ENCODE peak calls at places on chromosomes 4 and X, in ten cellular contexts. P is astrocyte, I is HepG2, V is RWPE2, Z is upper lobe of left lung, U is psoas muscle, H is adipocyte, M is left lung, X is A549, E is tibial nerve. B is an unnamed sample.

GRCh38 chrX:17537652-17538301 is 162.8 kb downstream of the NHS start:
- DNase-seq in E (no peak), I (no peak), M (no peak), H (no peak), U (no peak), P (no peak), Z (no peak), V (no peak), X (no peak), B (no peak)

GRCh38 chrX:152915541-152916241 is 17.8 kb downstream of the ZNF185 start:
- DNase-seq in P (peak), Z (no peak), H (peak), E (no peak), M (no peak), V (no peak), I (peak), X (peak), U (no peak), B (no peak)

GRCh38 chrX:20523626-20524312 is 257.1 kb upstream of the RPS6KA3 start:
- DNase-seq in E (no peak), V (no peak), M (no peak), H (no peak), P (no peak), Z (no peak), U (no peak), I (no peak), X (no peak), B (no peak)

GRCh38 chr4:76486588-76487276 is 51.7 kb downstream of the SHROOM3 start:
- DNase-seq in M (no peak), Z (no peak), P (no peak), E (no peak), X (no peak), U (no peak), V (no peak), I (no peak), H (no peak), B (no peak)

GRCh38 chrX:1597345-1598020 is 6.1 kb downstream of the AKAP17A start:
- DNase-seq in V (peak), M (peak), E (no peak), U (no peak), Z (no peak), X (no peak), H (no peak), I (no peak), P (no peak), B (no peak)

GRCh38 chr4:5205981-5206380 is 154.7 kb downstream of the STK32B start:
- DNase-seq in U (no peak), H (no peak), V (no peak), P (no peak), I (no peak), E (no peak), X (no peak), Z (no peak), M (no peak), B (no peak)

GRCh38 chr4:184822356-184822755 is 3.4 kb downstream of the ACSL1 start:
- DNase-seq in V (no peak), E (no peak), M (no peak), I (no peak), Z (no peak), P (no peak), X (no peak), H (no peak), U (no peak), B (no peak)

GRCh38 chrX:131262738-131263679 is 26.1 kb downstream of the IGSF1 start:
- DNase-seq in Z (no peak), M (no peak), X (peak), H (no peak), V (no peak), U (no peak), I (peak), E (no peak), P (no peak), B (no peak)

GRCh38 chrX:65581661-65582339 is 47.2 kb upstream of the LAS1L start:
- DNase-seq in E (peak), V (no peak), U (no peak), I (peak), Z (peak), M (no peak), H (peak), P (peak), X (peak), B (no peak)

GRCh38 chr4:153206534-153206933 is 2.3 kb downstream of the TRIM2 start:
- DNase-seq in M (no peak), P (no peak), V (no peak), I (no peak), Z (no peak), X (no peak), U (no peak), E (no peak), H (no peak), B (no peak)

GRCh38 chrX:10979956-10980355 is 131.2 kb upstream of the HCCS start:
- DNase-seq in M (no peak), H (no peak), Z (no peak), E (no peak), X (no peak), P (peak), V (no peak), I (no peak), U (no peak), B (no peak)

GRCh38 chr4:3871181-3871852 is 105.1 kb downstream of the ADRA2C start:
- DNase-seq in H (no peak), I (no peak), P (no peak), M (peak), X (no peak), Z (peak), U (peak), V (peak), E (no peak), B (peak)

GRCh38 chr4:130043796-130044195 is 947.8 kb downstream of the C4orf33 start:
- DNase-seq in E (no peak), Z (no peak), V (no peak), P (no peak), I (no peak), U (no peak), X (peak), M (no peak), H (peak), B (no peak)

GRCh38 chr4:6338175-6338950 is 68.7 kb downstream of the WFS1 start:
- DNase-seq in Z (no peak), E (no peak), I (no peak), P (no peak), M (no peak), V (no peak), U (no peak), H (no peak), X (no peak), B (no peak)

GRCh38 chrX:136126892-136127406 is 20.4 kb upstream of the FHL1 start:
- DNase-seq in U (no peak), X (no peak), I (no peak), Z (no peak), P (peak), M (no peak), E (no peak), V (no peak), H (no peak), B (no peak)
- H3K4me3 ChIP-seq in U (peak), X (no peak), I (no peak), Z (no peak), P (no peak), M (no peak), E (no peak), V (no peak), H (no peak), B (no peak)

GRCh38 chr4:40186665-40187014 is 10.2 kb upstream of the RHOH start:
- DNase-seq in Z (no peak), M (no peak), V (no peak), U (no peak), X (no peak), E (no peak), P (no peak), I (no peak), H (no peak), B (no peak)
- H3K4me3 ChIP-seq in Z (no peak), M (no peak), V (no peak), U (no peak), X (no peak), E (no peak), P (no peak), I (no peak), H (no peak), B (no peak)

GRCh38 chr4:74447636-74448233 is 2.8 kb downstream of the AREG start:
- DNase-seq in V (no peak), U (no peak), I (no peak), X (no peak), Z (no peak), H (no peak), P (no peak), E (no peak), M (no peak), B (no peak)

GRCh38 chr4:74449571-74450297 is 4.8 kb downstream of the AREG start:
- DNase-seq in Z (no peak), V (no peak), M (no peak), X (peak), H (no peak), U (no peak), I (no peak), E (no peak), P (peak), B (no peak)

GRCh38 chr4:74451214-74451661 is 6.3 kb downstream of the AREG start:
- DNase-seq in P (peak), Z (no peak), U (no peak), X (peak), E (no peak), V (no peak), H (peak), I (peak), M (no peak), B (no peak)

GRCh38 chr4:74453037-74453635 is 8.2 kb downstream of the AREG start:
- DNase-seq in M (no peak), Z (no peak), E (no peak), X (peak), U (no peak), P (no peak), V (no peak), I (no peak), H (no peak), B (no peak)

GRCh38 chr4:74450298-74450683 is 5.4 kb downstream of the AREG start:
- DNase-seq in X (no peak), Z (no peak), I (no peak), M (no peak), E (no peak), H (no peak), U (no peak), P (no peak), V (no peak), B (no peak)
- H3K4me3 ChIP-seq in X (peak), Z (no peak), I (no peak), M (no peak), E (no peak), H (no peak), U (no peak), P (no peak), V (no peak), B (no peak)

GRCh38 chrX:129958814-129959492 is 23.5 kb upstream of the BCORL1 start:
- DNase-seq in X (no peak), M (no peak), I (no peak), P (no peak), E (no peak), U (no peak), H (no peak), V (no peak), Z (no peak), B (no peak)
- H3K4me3 ChIP-seq in X (no peak), M (no peak), I (no peak), P (no peak), E (no peak), U (no peak), H (no peak), V (no peak), Z (no peak), B (no peak)

B was measured in dorsolateral prefrontal cortex.